ENCODE peak calls at places on chromosomes 3 and 15, in nine cellular contexts. F is spleen; T is brain microvascular endothelial cell; J is ovary; I is CD8-positive, alpha-beta T cell; U is trophoblast cell; C is tibial nerve; R is A549; E is gastrocnemius medialis. W is an unnamed sample.

GRCh38 chr15:80619677-80620076 is 75.4 kb upstream of the ABHD17C start:
- DNase-seq in R (no peak), I (no peak), C (no peak), J (no peak), F (no peak), E (no peak), U (peak; percentile 39), T (no peak), W (no peak)

GRCh38 chr15:39587291-39587909 is 6.5 kb downstream of the THBS1 start:
- DNase-seq in F (no peak), I (no peak), J (peak; percentile 44), T (no peak), E (no peak), C (no peak), U (no peak), R (no peak), W (no peak)

GRCh38 chr3:177646749-177647148 is 449.5 kb upstream of the TBL1XR1 start:
- DNase-seq in R (no peak), F (no peak), J (no peak), E (no peak), U (no peak), T (no peak), C (no peak), I (peak; percentile 47), W (no peak)

GRCh38 chr3:196660381-196661166 is 21.1 kb downstream of the NRROS start:
- DNase-seq in C (no peak), J (no peak), R (no peak), E (no peak), I (no peak), F (no peak), T (no peak), U (no peak), W (no peak)

GRCh38 chr3:73868688-73869315 is 244.1 kb upstream of the PDZRN3 start:
- DNase-seq in J (peak; percentile 23), R (peak; percentile 16), C (peak; percentile 32), U (peak; percentile 35), F (no peak), I (no peak), E (no peak), T (peak; percentile 22), W (peak; percentile 60)

GRCh38 chr3:121330118-121330517 is 215.7 kb downstream of the POLQ start:
- DNase-seq in T (no peak), J (no peak), E (no peak), I (no peak), F (no peak), C (no peak), U (no peak), R (no peak), W (no peak)

GRCh38 chr3:88003115-88003755 is 55.6 kb downstream of the CGGBP1 start:
- DNase-seq in E (no peak), R (peak; percentile 63), I (no peak), J (no peak), F (no peak), T (peak; percentile 44), U (no peak), C (no peak), W (no peak)

GRCh38 chr3:173045770-173046382 is 95.2 kb downstream of the SPATA16 start:
- DNase-seq in I (no peak), T (no peak), E (no peak), J (no peak), C (no peak), R (no peak), F (no peak), U (no peak), W (no peak)

GRCh38 chr3:134846943-134847342 is 51.9 kb downstream of the EPHB1 start:
- DNase-seq in C (no peak), U (peak; percentile 68), J (no peak), F (no peak), R (peak; percentile 23), E (no peak), I (no peak), T (peak; percentile 37), W (no peak)

GRCh38 chr3:146953523-146954125 is 348.5 kb upstream of the PLSCR5 start:
- DNase-seq in U (no peak), F (no peak), T (peak; percentile 26), R (no peak), C (no peak), E (no peak), I (no peak), J (no peak), W (no peak)

GRCh38 chr3:30502742-30503073 is 103.7 kb upstream of the TGFBR2 start:
- DNase-seq in U (peak; percentile 73), R (no peak), I (no peak), J (no peak), E (no peak), F (no peak), C (no peak), T (no peak), W (no peak)

GRCh38 chr3:169034401-169034800 is 629.1 kb downstream of the MECOM start:
- DNase-seq in U (no peak), C (no peak), R (no peak), J (no peak), T (no peak), I (no peak), E (no peak), F (no peak), W (no peak)

GRCh38 chr3:128006061-128006470 is 46.2 kb upstream of the SEC61A1 start:
- DNase-seq in J (no peak), U (no peak), F (no peak), E (no peak), I (no peak), R (no peak), C (no peak), T (no peak), W (no peak)

GRCh38 chr3:128011140-128011539 is 41.1 kb upstream of the SEC61A1 start:
- DNase-seq in J (no peak), R (peak; percentile 68), C (no peak), U (peak; percentile 35), T (peak; percentile 22), E (no peak), I (no peak), F (no peak), W (peak; percentile 33)

GRCh38 chr3:128009952-128010846 is 42.0 kb upstream of the SEC61A1 start:
- DNase-seq in T (no peak), F (no peak), U (no peak), C (no peak), E (no peak), R (peak; percentile 14), I (no peak), J (no peak), W (no peak)

GRCh38 chr3:128004661-128005060 is 47.6 kb upstream of the SEC61A1 start:
- DNase-seq in C (no peak), E (no peak), I (no peak), T (no peak), R (no peak), F (no peak), U (no peak), J (no peak), W (no peak)

GRCh38 chr3:128006471-128007424 is 45.5 kb upstream of the SEC61A1 start:
- DNase-seq in C (no peak), R (no peak), U (no peak), F (no peak), E (no peak), I (no peak), T (no peak), J (no peak), W (no peak)
- H3K4me3 ChIP-seq in C (no peak overlapping the region), R (no peak overlapping the region), U (no peak overlapping the region), F (no peak overlapping the region), E (no peak overlapping the region), I (no peak overlapping the region), T (no peak overlapping the region), J (no peak overlapping the region), W (no peak overlapping the region)

GRCh38 chr3:39096775-39097174 is 10.7 kb downstream of the GORASP1 start:
- DNase-seq in F (no peak), C (no peak), U (no peak), R (no peak), E (no peak), T (peak; percentile 16), J (no peak), I (no peak), W (peak; percentile 78)
- H3K27ac ChIP-seq in F (no peak overlapping the region), C (no peak overlapping the region), U (peak overlapping the region; percentile 63), R (no peak overlapping the region), E (no peak overlapping the region), T (no peak overlapping the region), J (no peak overlapping the region), I (no peak overlapping the region), W (peak overlapping the region; percentile 70)

GRCh38 chr15:52728899-52729298 is 49.7 kb upstream of the ATOSA start:
- DNase-seq in J (no peak), E (no peak), C (no peak), I (no peak), T (no peak), F (no peak), R (no peak), U (no peak), W (no peak)

GRCh38 chr15:52731004-52731403 is 51.8 kb upstream of the ATOSA start:
- DNase-seq in U (no peak), F (no peak), T (no peak), E (peak; percentile 42), I (no peak), R (no peak), J (no peak), C (no peak), W (no peak)

GRCh38 chr15:52730594-52730993 is 51.4 kb upstream of the ATOSA start:
- DNase-seq in R (no peak), T (no peak), J (no peak), F (no peak), E (peak; percentile 35), U (no peak), C (no peak), I (no peak), W (no peak)

GRCh38 chr15:52731732-52732470 is 52.7 kb upstream of the ATOSA start:
- DNase-seq in C (no peak), R (no peak), I (no peak), J (no peak), F (no peak), T (no peak), U (no peak), E (peak; percentile 40), W (no peak)

GRCh38 chr15:52730163-52730562 is 51.0 kb upstream of the ATOSA start:
- DNase-seq in I (peak; percentile 66), E (peak; percentile 43), R (peak; percentile 35), J (no peak), T (no peak), C (no peak), F (no peak), U (peak; percentile 28), W (no peak)
- H3K4me3 ChIP-seq in I (no peak overlapping the region), E (no peak overlapping the region), R (no peak overlapping the region), J (no peak overlapping the region), T (no peak overlapping the region), C (no peak overlapping the region), F (no peak overlapping the region), U (no peak overlapping the region), W (no peak overlapping the region)

DNA sequence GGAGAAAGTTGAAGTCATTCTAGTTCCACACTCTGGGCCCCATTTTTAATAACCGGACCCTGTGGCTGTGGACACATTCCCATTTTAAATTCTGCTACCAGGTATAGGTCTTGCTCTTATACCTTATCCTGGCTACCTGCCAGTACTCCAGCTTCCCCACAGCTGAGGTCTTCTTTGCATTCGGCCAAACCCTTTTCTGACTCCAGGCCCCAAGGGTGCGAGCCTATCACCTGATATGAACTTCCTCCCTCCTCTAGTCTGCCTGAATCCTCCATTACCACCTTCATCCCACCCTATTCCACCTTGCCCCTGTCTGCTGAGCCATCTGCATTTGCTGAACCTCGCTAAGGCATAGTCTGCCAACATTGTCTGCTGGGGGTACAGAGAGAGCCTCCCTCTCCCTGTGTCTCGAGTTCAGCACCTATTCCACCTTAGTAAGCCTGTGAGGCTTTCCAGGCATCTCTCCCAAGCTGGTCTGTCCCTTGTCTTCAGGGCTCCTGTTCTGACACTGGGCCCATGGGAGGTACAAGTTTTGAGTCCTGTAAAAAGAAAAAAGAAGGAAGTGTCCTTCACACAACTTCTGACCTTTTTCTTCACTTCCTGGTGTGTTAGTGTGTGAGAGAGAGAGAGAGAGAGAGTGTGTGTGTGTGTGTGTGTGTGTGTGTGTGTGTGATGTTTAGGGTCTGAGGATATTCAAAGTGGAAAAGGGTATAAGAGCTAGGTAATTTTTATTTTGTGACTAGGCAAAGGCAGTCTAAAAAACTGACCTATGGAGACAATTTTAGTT is 27.0 kb downstream of the PDE8A start:
- DNase-seq in I (no peak), C (no peak), R (no peak), U (no peak), F (no peak), E (no peak), J (no peak), T (no peak), W (no peak)
- H3K27ac ChIP-seq in I (no peak overlapping the region), C (no peak overlapping the region), R (peak overlapping the region; percentile 58), U (no peak overlapping the region), F (no peak overlapping the region), E (no peak overlapping the region), J (no peak overlapping the region), T (no peak overlapping the region), W (no peak overlapping the region)

W was measured in testis.